ENCODE peak calls at places on chromosomes 11 and 22, in six cellular contexts. J is A549, N is HepG2, I is K562, C is endothelial cell of umbilical vein, E is H1. P is an unnamed sample.

GRCh38 chr11:78801161-78801884 is 226.7 kb upstream of the NARS2 start:
- DNase-seq in J (no peak), N (no peak), I (no peak), C (peak; percentile 91), E (no peak), P (no peak)

GRCh38 chr11:10314199-10315072 is 9.6 kb downstream of the ADM start:
- DNase-seq in J (no peak), N (peak; percentile 63), I (peak; percentile 10), C (peak; percentile 46), E (no peak), P (no peak)

GRCh38 chr11:106222626-106223025 is 145.2 kb downstream of the AASDHPPT start:
- DNase-seq in J (no peak), N (no peak), I (no peak), C (no peak), E (no peak), P (no peak)

GRCh38 chr11:29751618-29752017 is 265.2 kb downstream of the KCNA4 start:
- DNase-seq in J (no peak), N (no peak), I (no peak), C (no peak), E (no peak), P (no peak)

GRCh38 chr11:57150454-57150917 is 31.3 kb upstream of the LRRC55 start:
- DNase-seq in J (no peak), N (no peak), I (peak; percentile 44), C (no peak), E (no peak), P (no peak)

GRCh38 chr11:128039140-128040021 is 548.0 kb downstream of the ETS1 start:
- DNase-seq in J (no peak), N (no peak), I (no peak), C (peak; percentile 74), E (no peak), P (no peak)

GRCh38 chr22:49240016-49240380 is 587.7 kb downstream of the BRD1 start:
- DNase-seq in J (no peak), N (no peak), I (no peak), C (no peak), E (no peak), P (no peak)

GRCh38 chr22:46112405-46112804 is 37.9 kb upstream of the PPARA start:
- DNase-seq in J (no peak), N (no peak), I (no peak), C (no peak), E (no peak), P (no peak)

GRCh38 chr11:64744544-64745218 is 739 bp upstream of the RASGRP2 start:
- DNase-seq in J (no peak), N (no peak), I (peak; percentile 74), C (no peak), E (peak; percentile 59), P (no peak)

GRCh38 chr11:8873966-8874365 is 37.0 kb upstream of the AKIP1 start:
- DNase-seq in J (no peak), N (no peak), I (no peak), C (no peak), E (no peak), P (no peak)

GRCh38 chr11:92826136-92826535 is 143.3 kb upstream of the MTNR1B start:
- DNase-seq in J (no peak), N (no peak), I (no peak), C (no peak), E (no peak), P (no peak)

GRCh38 chr11:61779666-61780525 is 12.5 kb downstream of the TMEM258 start:
- DNase-seq in J (no peak), N (no peak), I (no peak), C (no peak), E (no peak), P (no peak)

GRCh38 chr11:102306048-102306575 is 11.2 kb upstream of the BIRC3 start:
- DNase-seq in J (peak; percentile 51), N (no peak), I (no peak), C (no peak), E (no peak), P (no peak)

GRCh38 chr11:115985896-115986295 is 481.7 kb upstream of the CADM1 start:
- DNase-seq in J (no peak), N (no peak), I (no peak), C (no peak), E (no peak), P (no peak)

GRCh38 chr22:21947040-21948014 is 5.3 kb downstream of the PPM1F start:
- DNase-seq in J (no peak), N (peak; percentile 27), I (peak; percentile 98), C (peak; percentile 66), E (peak; percentile 69), P (peak; percentile 65)

GRCh38 chr11:87820026-87820425 is 355.2 kb downstream of the RAB38 start:
- DNase-seq in J (no peak), N (no peak), I (no peak), C (no peak), E (no peak), P (no peak)

GRCh38 chr11:69562302-69562701 is 78.7 kb upstream of the CCND1 start:
- DNase-seq in J (no peak), N (no peak), I (no peak), C (no peak), E (no peak), P (no peak)

GRCh38 chr22:39690901-39691620 is 120.5 kb downstream of the CACNA1I start:
- DNase-seq in J (no peak), N (no peak), I (peak; percentile 28), C (no peak), E (no peak), P (peak; percentile 50)

GRCh38 chr11:68962527-68963250 is 18.1 kb downstream of the MRGPRD start:
- DNase-seq in J (no peak), N (no peak), I (no peak), C (no peak), E (no peak), P (no peak)

GRCh38 chr11:67416416-67417335 is 1.2 kb downstream of the CARNS1 start:
- DNase-seq in J (no peak), N (peak; percentile 64), I (no peak), C (peak; percentile 18), E (no peak), P (no peak)

GRCh38 chr22:21791635-21792625 is 56.3 kb upstream of the YPEL1 start:
- DNase-seq in J (no peak), N (no peak), I (peak; percentile 90), C (no peak), E (no peak), P (no peak)

GRCh38 chr22:44638966-44639739 is 62.9 kb upstream of the PRR5 start:
- DNase-seq in J (no peak), N (no peak), I (no peak), C (peak; percentile 36), E (no peak), P (no peak)

GRCh38 chr11:12290477-12290922 is 86.9 kb upstream of the PARVA start:
- DNase-seq in J (no peak), N (no peak), I (peak; percentile 26), C (no peak), E (no peak), P (no peak)

GRCh38 chr11:35005156-35005780 is 88.8 kb downstream of the PDHX start:
- DNase-seq in J (no peak), N (no peak), I (no peak), C (no peak), E (no peak), P (no peak)

GRCh38 chr22:41028841-41029240 is 63.6 kb upstream of the EP300 start:
- DNase-seq in J (no peak), N (peak; percentile 64), I (no peak), C (no peak), E (no peak), P (no peak)

GRCh38 chr22:44211256-44211945 is 30.7 kb downstream of the PARVG start:
- DNase-seq in J (no peak), N (no peak), I (no peak), C (no peak), E (no peak), P (no peak)

DNA sequence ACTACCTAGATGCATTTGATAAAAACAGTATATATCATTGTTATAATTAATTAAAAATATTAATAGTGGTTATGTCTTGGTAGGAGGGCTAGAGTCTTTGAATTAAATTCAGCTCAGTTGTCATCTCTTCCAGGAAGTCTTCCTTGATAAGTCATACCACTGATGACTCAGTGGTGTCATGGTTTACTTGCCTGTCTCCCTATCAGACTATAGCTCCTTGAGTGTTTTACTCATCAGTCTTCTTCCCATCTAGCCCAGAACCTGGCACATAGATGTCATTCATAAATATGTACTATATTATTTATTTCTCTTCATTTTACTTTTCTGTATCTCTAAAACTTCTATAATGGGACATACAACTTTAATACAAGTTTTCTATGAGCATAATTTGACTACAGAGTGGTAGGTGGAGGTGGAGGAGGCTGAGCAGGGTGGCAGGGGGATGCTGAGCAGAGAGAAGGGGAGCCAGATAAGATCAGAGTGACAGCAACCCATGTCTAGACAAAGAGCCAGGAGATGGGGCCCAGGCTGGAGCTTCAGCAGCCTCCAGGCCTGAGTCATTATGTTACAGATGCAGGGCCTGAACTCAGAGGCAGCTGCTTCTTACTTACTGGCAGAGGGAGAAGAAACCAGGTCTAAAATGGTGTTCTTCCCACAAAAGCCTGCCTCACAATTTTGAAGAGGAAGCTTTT is 82.3 kb upstream of the PHOX2A start:
- DNase-seq in J (no peak), N (no peak), I (peak; percentile 58), C (no peak), E (no peak), P (no peak)
- TF ChIP-seq JUN in J (no peak), N (no peak), I (no peak), C (no peak), E (no peak), P (no peak)

DNA sequence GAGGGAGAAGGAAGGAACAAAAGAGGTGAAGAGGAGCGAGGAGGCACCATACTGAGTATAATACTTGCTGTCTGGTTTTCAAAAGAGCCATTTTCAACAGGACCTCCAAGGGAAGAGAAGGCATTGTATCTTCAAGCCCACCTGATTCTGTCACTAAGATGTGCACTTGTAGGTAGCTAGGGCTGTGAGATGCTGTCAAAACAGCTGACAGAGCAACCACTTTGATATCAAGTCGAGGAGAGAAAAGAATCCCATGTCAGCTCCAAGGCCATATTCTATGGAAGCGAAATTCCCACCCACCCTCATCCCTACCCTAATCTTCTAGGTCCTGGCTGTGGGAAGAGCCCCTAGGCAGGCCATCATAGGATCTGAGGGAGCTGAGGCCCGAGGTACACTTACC is 70.9 kb upstream of the PRDM11 start:
- DNase-seq in J (no peak), N (no peak), I (no peak), C (no peak), E (no peak), P (no peak)
- TF ChIP-seq JUN in J (no peak), N (no peak), I (no peak), C (no peak), E (no peak), P (no peak)

GRCh38 chr11:123523539-123523938 is 93.5 kb downstream of the GRAMD1B start:
- DNase-seq in J (no peak), N (no peak), I (no peak), C (no peak), E (no peak), P (no peak)
- TF ChIP-seq JUN in J (no peak), N (no peak), I (no peak), C (no peak), E (no peak), P (no peak)

DNA sequence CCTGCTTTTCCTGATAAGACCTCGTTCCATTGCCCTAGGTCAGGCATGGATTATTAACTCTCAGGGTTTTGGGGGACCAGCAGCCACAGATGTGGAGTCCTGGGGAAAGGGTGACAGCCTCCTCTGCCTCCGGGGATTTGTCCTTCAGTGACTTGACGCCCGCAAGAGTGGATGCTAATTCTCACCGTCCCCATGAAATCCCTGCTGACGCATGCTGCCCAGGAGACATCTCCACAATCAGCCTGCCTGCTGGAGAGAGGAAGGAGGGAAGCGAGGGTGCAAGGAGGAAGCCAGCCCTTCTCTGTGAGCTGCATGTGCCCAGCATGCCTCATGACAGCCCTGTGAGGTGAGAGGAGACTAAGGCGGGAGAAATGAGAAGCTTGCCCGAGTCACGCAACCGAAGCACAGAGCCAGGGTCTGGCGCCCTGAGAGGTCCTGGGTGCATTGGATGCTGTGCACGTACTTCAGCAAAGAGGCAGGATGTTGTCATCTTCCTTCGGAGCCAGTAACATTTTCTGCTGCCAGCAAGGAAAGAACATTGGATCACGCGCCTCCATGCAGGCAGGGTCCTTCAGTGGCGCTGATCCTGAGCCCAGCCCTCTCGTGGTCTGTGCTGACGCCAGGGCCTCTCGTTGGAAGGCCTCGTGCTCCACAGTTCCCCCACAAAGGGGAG is 27.3 kb upstream of the KRTAP5-6 start:
- DNase-seq in J (no peak), N (no peak), I (no peak), C (no peak), E (no peak), P (no peak)
- TF ChIP-seq JUN in J (no peak), N (no peak), I (no peak), C (no peak), E (no peak), P (no peak)